ENCODE peak calls at places on chromosomes 3 and 15, in nine cellular contexts. L is progenitor cell of endocrine pancreas; Z is KBM-7; E is NCI-H2029; V is GM03348; N is B cell; O is HTR-8/SVneo; A is naive B cell; Q is activated T-cell treated with anti-CD3 and anti-CD28 coated beads, Interleukin-2, amount 50 U/mL, for 1 hour. D is an unnamed sample.
A peak's percentile ranks its signal among the peaks of the same experiment; 100 is the strongest.

GRCh38 chr3:154098396-154098795 is 22.8 kb upstream of the ARHGEF26 start:
- DNase-seq in L (no peak), Z (no peak), E (no peak), V (no peak), N (no peak), O (no peak), A (no peak), Q (no peak), D (no peak)

GRCh38 chr3:188948658-188949400 is 222.9 kb upstream of the TPRG1 start:
- DNase-seq in L (no peak), Z (peak; percentile 35), E (no peak), V (peak; percentile 54), N (no peak), O (no peak), A (no peak), Q (no peak), D (no peak)

GRCh38 chr3:112425858-112426750 is 73.2 kb downstream of the BTLA start:
- DNase-seq in L (no peak), Z (peak; percentile 49), E (no peak), V (no peak), N (no peak), O (no peak), A (peak; percentile 47), Q (no peak), D (no peak)

GRCh38 chr15:95887666-95888480 is 442.6 kb upstream of the NR2F2 start:
- DNase-seq in L (no peak), Z (no peak), E (no peak), V (no peak), N (no peak), O (no peak), A (no peak), Q (no peak), D (no peak)

GRCh38 chr3:146543461-146544012 is 870 bp downstream of the PLSCR1 start:
- DNase-seq in L (no peak), Z (peak; percentile 21), E (peak; percentile 8), V (peak; percentile 12), N (peak; percentile 7), O (no peak), A (no peak), Q (no peak), D (no peak)

GRCh38 chr3:34635352-34635850 is 837.0 kb downstream of the PDCD6IP start:
- DNase-seq in L (no peak), Z (no peak), E (no peak), V (no peak), N (no peak), O (no peak), A (no peak), Q (no peak), D (no peak)

GRCh38 chr15:94312946-94313345 is 81.6 kb downstream of the MCTP2 start:
- DNase-seq in L (no peak), Z (no peak), E (no peak), V (no peak), N (no peak), O (peak; percentile 25), A (no peak), Q (no peak), D (no peak)

GRCh38 chr3:9196009-9196408 is 53.4 kb downstream of the SRGAP3 start:
- DNase-seq in L (no peak), Z (no peak), E (no peak), V (no peak), N (no peak), O (no peak), A (no peak), Q (no peak), D (no peak)

GRCh38 chr3:57444469-57444868 is 99.7 kb downstream of the DNAH12 start:
- DNase-seq in L (no peak), Z (no peak), E (no peak), V (no peak), N (no peak), O (no peak), A (no peak), Q (no peak), D (no peak)

GRCh38 chr3:187183210-187183862 is 13.9 kb upstream of the RTP1 start:
- DNase-seq in L (no peak), Z (peak; percentile 81), E (no peak), V (peak; percentile 86), N (no peak), O (no peak), A (no peak), Q (no peak), D (no peak)

GRCh38 chr3:56303508-56303907 is 164.8 kb downstream of the ERC2 start:
- DNase-seq in L (no peak), Z (peak; percentile 48), E (no peak), V (peak; percentile 26), N (no peak), O (peak; percentile 26), A (peak; percentile 13), Q (no peak), D (no peak)

GRCh38 chr15:85024509-85025336 is 43.1 kb downstream of the PDE8A start:
- DNase-seq in L (no peak), Z (peak; percentile 51), E (no peak), V (peak; percentile 53), N (no peak), O (no peak), A (no peak), Q (no peak), D (no peak)